ENCODE peak calls at places on chromosomes 3 and 15, in seven cellular contexts. G is heart left ventricle; U is tibial artery; L is astrocyte; N is aorta; J is CD8-positive, alpha-beta T cell; Z is ascending aorta. O is an unnamed sample.

GRCh38 chr15:92683511-92683834 is 27.9 kb upstream of the FAM174B start:
- DNase-seq in L (no peak), G (peak; percentile 35), U (no peak), Z (no peak), N (no peak), J (no peak), O (peak; percentile 47)

GRCh38 chr3:171132873-171133272 is 106.4 kb upstream of the SLC2A2 start:
- DNase-seq in G (no peak), N (no peak), J (no peak), Z (no peak), U (no peak), L (peak; percentile 73), O (no peak)

GRCh38 chr3:114155370-114155821 is 23.5 kb downstream of the DRD3 start:
- DNase-seq in Z (no peak), L (no peak), U (no peak), J (no peak), G (peak; percentile 29), N (peak; percentile 50), O (no peak)

GRCh38 chr15:76183906-76184639 is 124.3 kb downstream of the TMEM266 start:
- DNase-seq in Z (no peak), U (no peak), G (no peak), J (no peak), N (no peak), L (no peak), O (no peak)

GRCh38 chr3:69082805-69083204 is 1.9 kb upstream of the ARL6IP5 start:
- DNase-seq in J (peak; percentile 58), N (peak; percentile 55), L (peak; percentile 82), Z (no peak), G (no peak), U (no peak), O (peak; percentile 61)

GRCh38 chr3:195240171-195240701 is 30.7 kb downstream of the XXYLT1 start:
- DNase-seq in N (peak; percentile 78), Z (peak; percentile 88), J (peak; percentile 41), L (no peak), U (peak; percentile 91), G (peak; percentile 62), O (peak; percentile 36)

GRCh38 chr3:175208316-175208715 is 349.2 kb downstream of the NAALADL2 start:
- DNase-seq in U (no peak), Z (no peak), L (peak; percentile 31), N (no peak), J (no peak), G (no peak), O (no peak)

GRCh38 chr3:196082471-196082971 is 631 bp upstream of the TFRC start:
- DNase-seq in J (no peak), N (no peak), G (no peak), L (no peak), Z (no peak), U (no peak), O (no peak)

GRCh38 chr15:23385886-23386430 is 31.4 kb downstream of the GOLGA8S start:
- DNase-seq in N (no peak), Z (peak; percentile 42), J (no peak), L (no peak), G (no peak), U (no peak), O (no peak)

GRCh38 chr3:122410639-122411038 is 5.2 kb downstream of the WDR5B start:
- DNase-seq in G (no peak), Z (no peak), U (no peak), L (no peak), J (no peak), N (no peak), O (no peak)

GRCh38 chr15:32033186-32033890 is 3.0 kb downstream of the CHRNA7 start:
- DNase-seq in U (no peak), L (no peak), J (no peak), G (no peak), N (no peak), Z (no peak), O (no peak)

DNA sequence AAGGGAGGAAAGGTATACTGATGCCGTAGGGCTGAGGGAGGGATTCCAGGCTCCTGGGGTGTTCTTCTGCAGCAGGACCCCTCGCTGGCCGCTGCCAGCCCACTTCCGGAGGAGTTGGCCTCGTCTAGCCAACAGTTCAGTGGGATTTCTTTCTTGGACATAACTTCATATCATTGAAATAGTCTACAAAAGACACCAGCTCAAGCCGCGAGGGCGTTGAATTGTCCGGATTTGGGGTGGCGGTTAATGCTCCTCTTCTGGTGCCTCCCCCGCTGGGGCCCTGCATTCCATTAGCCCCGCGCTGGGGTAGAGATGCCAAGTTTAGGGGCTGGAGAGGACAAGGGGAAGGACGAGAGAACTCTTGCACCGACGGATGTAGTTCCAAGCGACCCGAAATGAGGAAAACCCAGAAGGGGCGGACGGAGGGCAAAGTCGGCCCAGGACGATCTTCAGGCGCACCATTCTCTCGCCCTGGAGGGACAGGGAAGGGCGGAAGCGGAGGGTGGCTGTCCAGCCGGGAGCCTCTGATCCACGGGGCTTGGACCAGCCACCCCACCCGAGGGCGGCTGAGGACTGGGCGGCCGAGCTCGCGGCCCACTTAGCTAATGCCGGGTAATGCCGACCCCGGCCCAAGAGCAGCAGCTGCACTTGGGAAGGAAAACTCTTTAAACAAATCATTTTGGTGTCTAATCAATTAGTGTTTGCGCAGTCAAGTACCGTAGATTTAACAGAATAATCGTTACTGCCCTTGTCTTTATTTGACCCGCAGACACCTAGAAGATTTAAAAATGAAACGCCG is 4.7 kb upstream of the ONECUT1 start:
- DNase-seq in L (no peak), Z (no peak), G (no peak), U (no peak), N (no peak), J (no peak), O (no peak)
- H3K27me3 ChIP-seq in L (peaks cover 95% of the 10 kb centered on the region), Z (peaks cover 14% of the 10 kb centered on the region), G (peaks cover 88% of the 10 kb centered on the region), U (peaks cover 68% of the 10 kb centered on the region), N (no peaks in the 10 kb centered on the region), J (peaks cover 58% of the 10 kb centered on the region), O (peaks cover 7% of the 10 kb centered on the region)

GRCh38 chr3:146540236-146540635 is 4.2 kb downstream of the PLSCR1 start:
- DNase-seq in U (no peak), J (no peak), N (no peak), G (no peak), Z (no peak), L (no peak), O (no peak)

GRCh38 chr3:146536681-146537080 is 7.7 kb downstream of the PLSCR1 start:
- DNase-seq in N (no peak), L (peak; percentile 80), U (no peak), J (no peak), Z (no peak), G (no peak), O (no peak)

GRCh38 chr3:146540978-146541377 is 3.4 kb downstream of the PLSCR1 start:
- DNase-seq in J (no peak), Z (no peak), G (no peak), U (no peak), L (no peak), N (no peak), O (no peak)

GRCh38 chr3:146537603-146538002 is 6.8 kb downstream of the PLSCR1 start:
- DNase-seq in L (no peak), G (no peak), U (no peak), J (no peak), N (no peak), Z (no peak), O (no peak)

DNA sequence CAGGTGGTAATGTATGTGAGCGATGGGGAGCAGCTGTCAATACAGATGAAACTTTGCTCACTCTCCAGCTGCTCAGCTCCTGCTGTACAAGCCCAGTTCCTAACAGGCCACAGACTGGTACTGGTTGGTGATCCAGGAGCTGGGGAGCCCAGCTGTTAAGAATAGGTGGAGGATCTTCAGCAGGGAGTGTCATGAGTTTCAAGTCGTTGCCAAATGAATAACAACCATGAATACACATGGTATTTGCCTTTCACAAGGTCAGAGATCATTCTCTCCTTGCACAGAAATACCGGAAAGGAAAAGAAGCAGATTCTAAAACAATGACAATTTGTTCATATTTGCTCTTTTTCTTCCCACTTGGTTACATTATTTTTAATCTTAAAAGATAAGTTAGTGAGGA is 5.1 kb downstream of the PLSCR1 start:
- DNase-seq in N (no peak), L (no peak), G (no peak), U (no peak), J (no peak), Z (no peak), O (no peak)
- H3K4me1 ChIP-seq in N (no peaks in the 10 kb centered on the region), L (peaks cover 10% of the 10 kb centered on the region), G (peaks cover 57% of the 10 kb centered on the region), U (peaks cover 19% of the 10 kb centered on the region), J (peaks cover 20% of the 10 kb centered on the region), Z (peaks cover 12% of the 10 kb centered on the region), O (peaks cover 22% of the 10 kb centered on the region)

GRCh38 chr3:188220988-188221818 is 67.2 kb downstream of the LPP start:
- DNase-seq in G (no peak), U (peak; percentile 88), L (peak; percentile 50), Z (peak; percentile 89), J (no peak), N (no peak), O (no peak)
- H3K27ac ChIP-seq in G (peak overlapping the region; percentile 86), U (peak overlapping the region; percentile 87), L (peak overlapping the region; percentile 70), Z (peak overlapping the region; percentile 92), J (no peak overlapping the region), N (peak overlapping the region; percentile 88), O (peak overlapping the region; percentile 97)

GRCh38 chr3:13109516-13109915 is 36.3 kb upstream of the IQSEC1 start:
- DNase-seq in G (no peak), J (no peak), N (no peak), L (no peak), Z (no peak), U (peak; percentile 48), O (no peak)

GRCh38 chr3:13112521-13113345 is 39.5 kb upstream of the IQSEC1 start:
- DNase-seq in J (no peak), U (peak; percentile 41), L (no peak), G (no peak), N (peak; percentile 24), Z (no peak), O (no peak)

GRCh38 chr3:13111874-13112520 is 38.8 kb upstream of the IQSEC1 start:
- DNase-seq in U (peak; percentile 24), Z (no peak), L (no peak), J (no peak), G (no peak), N (no peak), O (peak; percentile 38)

GRCh38 chr3:13110678-13111116 is 37.5 kb upstream of the IQSEC1 start:
- DNase-seq in G (no peak), J (peak; percentile 60), N (no peak), L (no peak), U (peak; percentile 41), Z (no peak), O (no peak)

DNA sequence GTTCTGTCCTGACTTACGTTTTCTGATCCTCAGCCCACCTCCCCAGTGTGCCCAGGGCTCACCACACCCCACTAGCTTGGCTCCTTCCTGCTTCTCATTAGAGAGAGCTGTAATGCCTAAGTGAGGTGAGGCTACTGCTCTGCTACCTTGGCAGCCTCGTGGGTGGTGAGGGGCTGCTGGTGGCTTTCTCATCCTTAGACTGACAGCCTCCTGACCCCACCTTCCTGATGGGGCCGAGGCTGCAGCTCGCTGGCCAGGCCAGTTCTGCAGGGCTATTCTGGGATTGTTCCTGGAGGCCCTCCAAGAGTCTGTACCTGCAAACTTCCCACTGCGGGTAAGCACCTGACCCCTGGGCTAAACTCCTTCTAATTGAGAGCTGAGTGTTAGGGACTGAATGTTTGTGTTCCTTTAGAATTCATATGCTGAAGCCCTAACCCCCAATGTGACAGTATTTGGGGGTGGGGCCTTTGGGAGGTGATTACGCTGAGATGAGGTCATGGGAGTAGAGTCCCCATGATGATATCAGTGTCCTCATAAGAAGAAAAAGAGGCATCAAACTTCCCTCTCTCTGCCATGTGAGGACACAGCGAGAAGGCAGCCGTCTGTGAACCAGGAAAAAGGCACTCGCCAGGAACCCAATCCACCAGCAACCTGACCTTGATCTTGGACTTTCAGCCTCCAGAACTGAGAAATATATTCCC is 38.1 kb upstream of the IQSEC1 start:
- DNase-seq in Z (no peak), U (peak; percentile 34), G (no peak), N (no peak), J (no peak), L (no peak), O (no peak)
- H3K27me3 ChIP-seq in Z (no peaks in the 10 kb centered on the region), U (peaks cover 52% of the 10 kb centered on the region), G (no peaks in the 10 kb centered on the region), N (no peaks in the 10 kb centered on the region), J (no peaks in the 10 kb centered on the region), L (no peaks in the 10 kb centered on the region), O (no peaks in the 10 kb centered on the region)